ENCODE peak calls at places on chromosome 22, in eight cellular contexts. J, O, P, F, Z, V, E and K are unnamed samples.

GRCh38 chr22:44455151-44455962 is 42.7 kb downstream of the RTL6 start:
- DNase-seq in J (no peak), O (peak), P (no peak), F (peak), Z (no peak), V (no peak), E (no peak), K (no peak)

GRCh38 chr22:30159561-30160353 is 79.5 kb downstream of the HORMAD2 start:
- DNase-seq in J (no peak), O (no peak), P (peak), F (no peak), Z (peak), V (peak), E (peak), K (peak)

GRCh38 chr22:36010913-36011312 is 17.7 kb downstream of the RBFOX2 start:
- DNase-seq in J (no peak), O (no peak), P (no peak), F (no peak), Z (no peak), V (no peak), E (peak), K (peak)

GRCh38 chr22:17767236-17768065 is 6.8 kb downstream of the BID start:
- DNase-seq in J (no peak), O (no peak), P (no peak), F (peak), Z (no peak), V (no peak), E (no peak), K (no peak)

GRCh38 chr22:27534720-27535125 is 266.8 kb downstream of the MN1 start:
- DNase-seq in J (no peak), O (no peak), P (peak), F (no peak), Z (no peak), V (peak), E (no peak), K (no peak)

GRCh38 chr22:23110922-23111527 is 30.8 kb downstream of the RSPH14 start:
- DNase-seq in J (no peak), O (no peak), P (no peak), F (no peak), Z (no peak), V (no peak), E (no peak), K (no peak)

GRCh38 chr22:36770946-36771340 is 5.0 kb downstream of the IFT27 start:
- DNase-seq in J (no peak), O (no peak), P (no peak), F (no peak), Z (peak), V (no peak), E (no peak), K (no peak)

GRCh38 chr22:38828616-38829205 is 15.1 kb downstream of the NPTXR start:
- DNase-seq in J (no peak), O (no peak), P (no peak), F (no peak), Z (no peak), V (no peak), E (no peak), K (no peak)

GRCh38 chr22:19919701-19920363 is 21.7 kb upstream of the COMT start:
- DNase-seq in J (no peak), O (no peak), P (no peak), F (no peak), Z (no peak), V (no peak), E (no peak), K (no peak)

GRCh38 chr22:26404851-26405357 is 24.2 kb upstream of the ASPHD2 start:
- DNase-seq in J (no peak), O (no peak), P (no peak), F (no peak), Z (no peak), V (no peak), E (no peak), K (no peak)

GRCh38 chr22:45007247-45007945 is 2.4 kb downstream of the PHF21B start:
- DNase-seq in J (peak), O (no peak), P (peak), F (no peak), Z (peak), V (no peak), E (no peak), K (no peak)

GRCh38 chr22:50475652-50476002 is 792 bp upstream of the SBF1 start:
- DNase-seq in J (no peak), O (no peak), P (no peak), F (no peak), Z (no peak), V (no peak), E (no peak), K (no peak)

GRCh38 chr22:22893077-22893805 is 5.6 kb downstream of the IGLL5 start:
- DNase-seq in J (no peak), O (no peak), P (no peak), F (no peak), Z (no peak), V (no peak), E (no peak), K (no peak)

GRCh38 chr22:30444632-30445437 is 19.3 kb downstream of the MTFP1 start:
- DNase-seq in J (peak), O (peak), P (peak), F (peak), Z (peak), V (peak), E (peak), K (no peak)

GRCh38 chr22:41028841-41029240 is 63.6 kb upstream of the EP300 start:
- DNase-seq in J (no peak), O (no peak), P (peak), F (no peak), Z (no peak), V (peak), E (no peak), K (peak)